ENCODE peak calls at places on chromosome 22, in seven cellular contexts. One of them, this sample, is unnamed.

GRCh38 chr22:49296561-49296960 is 531.1 kb downstream of the BRD1 start:
- DNase-seq in HFF-Myc: no peak
- DNase-seq in WTC11: no peak
- DNase-seq in A549: no peak
- DNase-seq in natural killer cell: no peak
- DNase-seq in thyroid gland: no peak
- DNase-seq in mucosa of descending colon: no peak
- DNase-seq in this sample: no peak

GRCh38 chr22:41217553-41218157 is 12.5 kb downstream of the L3MBTL2 start:
- DNase-seq in WTC11: peak; percentile 52
- DNase-seq in thyroid gland: no peak
- DNase-seq in HFF-Myc: no peak
- DNase-seq in A549: no peak
- DNase-seq in natural killer cell: no peak
- DNase-seq in mucosa of descending colon: peak; percentile 47
- DNase-seq in this sample: peak; percentile 38

GRCh38 chr22:30421695-30422480 is 3.7 kb upstream of the MTFP1 start:
- DNase-seq in thyroid gland: no peak
- DNase-seq in natural killer cell: no peak
- DNase-seq in HFF-Myc: no peak
- DNase-seq in WTC11: no peak
- DNase-seq in mucosa of descending colon: no peak
- DNase-seq in A549: no peak
- DNase-seq in this sample: no peak

GRCh38 chr22:22398530-22399327 is 109.8 kb downstream of the ZNF280B start:
- DNase-seq in A549: no peak
- DNase-seq in mucosa of descending colon: no peak
- DNase-seq in thyroid gland: no peak
- DNase-seq in natural killer cell: no peak
- DNase-seq in HFF-Myc: no peak
- DNase-seq in WTC11: no peak
- DNase-seq in this sample: no peak

GRCh38 chr22:50165438-50166123 is 5.0 kb upstream of the PANX2 start:
- DNase-seq in WTC11: no peak
- DNase-seq in mucosa of descending colon: no peak
- DNase-seq in HFF-Myc: no peak
- DNase-seq in A549: no peak
- DNase-seq in thyroid gland: no peak
- DNase-seq in natural killer cell: no peak
- DNase-seq in this sample: no peak

GRCh38 chr22:39627865-39628562 is 57.5 kb downstream of the CACNA1I start:
- DNase-seq in thyroid gland: no peak
- DNase-seq in natural killer cell: no peak
- DNase-seq in A549: no peak
- DNase-seq in WTC11: no peak
- DNase-seq in HFF-Myc: no peak
- DNase-seq in mucosa of descending colon: no peak
- DNase-seq in this sample: no peak

GRCh38 chr22:48270731-48271130 is 1508.3 kb downstream of the TBC1D22A start:
- DNase-seq in mucosa of descending colon: no peak
- DNase-seq in thyroid gland: no peak
- DNase-seq in A549: no peak
- DNase-seq in WTC11: no peak
- DNase-seq in natural killer cell: no peak
- DNase-seq in HFF-Myc: no peak
- DNase-seq in this sample: no peak

GRCh38 chr22:38549106-38549884 is 20.7 kb downstream of the DMC1 start:
- DNase-seq in WTC11: no peak
- DNase-seq in natural killer cell: no peak
- DNase-seq in HFF-Myc: no peak
- DNase-seq in A549: no peak
- DNase-seq in thyroid gland: no peak
- DNase-seq in mucosa of descending colon: no peak
- DNase-seq in this sample: no peak

GRCh38 chr22:29345932-29346331 is 30.4 kb upstream of the RASL10A start:
- DNase-seq in HFF-Myc: no peak
- DNase-seq in natural killer cell: no peak
- DNase-seq in mucosa of descending colon: no peak
- DNase-seq in WTC11: no peak
- DNase-seq in A549: no peak
- DNase-seq in thyroid gland: no peak
- DNase-seq in this sample: no peak

GRCh38 chr22:45120931-45121330 is 42.8 kb upstream of the NUP50 start:
- DNase-seq in natural killer cell: no peak
- DNase-seq in thyroid gland: no peak
- DNase-seq in HFF-Myc: no peak
- DNase-seq in WTC11: no peak
- DNase-seq in mucosa of descending colon: no peak
- DNase-seq in A549: no peak
- DNase-seq in this sample: no peak

GRCh38 chr22:49847751-49848689 is 5.6 kb upstream of the ZBED4 start:
- DNase-seq in thyroid gland: no peak
- DNase-seq in HFF-Myc: no peak
- DNase-seq in mucosa of descending colon: peak; percentile 55
- DNase-seq in WTC11: no peak
- DNase-seq in natural killer cell: no peak
- DNase-seq in A549: no peak
- DNase-seq in this sample: no peak

GRCh38 chr22:50528682-50529415 is 963 bp downstream of the TYMP start:
- DNase-seq in WTC11: no peak
- DNase-seq in HFF-Myc: no peak
- DNase-seq in A549: no peak
- DNase-seq in mucosa of descending colon: no peak
- DNase-seq in natural killer cell: no peak
- DNase-seq in thyroid gland: peak; percentile 53
- DNase-seq in this sample: no peak

GRCh38 chr22:26124991-26125725 is 44.1 kb upstream of the SEZ6L start:
- DNase-seq in mucosa of descending colon: no peak
- DNase-seq in WTC11: no peak
- DNase-seq in HFF-Myc: no peak
- DNase-seq in A549: no peak
- DNase-seq in natural killer cell: no peak
- DNase-seq in thyroid gland: no peak
- DNase-seq in this sample: no peak

GRCh38 chr22:42635531-42635930 is 4.9 kb downstream of the ATP5MGL start:
- DNase-seq in natural killer cell: no peak
- DNase-seq in A549: peak; percentile 44
- DNase-seq in mucosa of descending colon: no peak
- DNase-seq in WTC11: no peak
- DNase-seq in thyroid gland: no peak
- DNase-seq in HFF-Myc: no peak
- DNase-seq in this sample: peak; percentile 56

GRCh38 chr22:43262990-43263644 is 76.2 kb upstream of the TTLL12 start:
- DNase-seq in HFF-Myc: no peak
- DNase-seq in natural killer cell: peak; percentile 63
- DNase-seq in thyroid gland: peak; percentile 9
- DNase-seq in A549: no peak
- DNase-seq in mucosa of descending colon: peak; percentile 56
- DNase-seq in WTC11: no peak
- DNase-seq in this sample: no peak

GRCh38 chr22:49046546-49047305 is 780.9 kb downstream of the BRD1 start:
- DNase-seq in A549: peak; percentile 50
- DNase-seq in HFF-Myc: no peak
- DNase-seq in mucosa of descending colon: peak; percentile 39
- DNase-seq in natural killer cell: no peak
- DNase-seq in thyroid gland: no peak
- DNase-seq in WTC11: peak; percentile 90
- DNase-seq in this sample: no peak

GRCh38 chr22:45262931-45263789 is 21.6 kb upstream of the UPK3A start:
- DNase-seq in natural killer cell: no peak
- DNase-seq in HFF-Myc: no peak
- DNase-seq in thyroid gland: peak; percentile 79
- DNase-seq in WTC11: no peak
- DNase-seq in mucosa of descending colon: no peak
- DNase-seq in A549: no peak
- DNase-seq in this sample: no peak

GRCh38 chr22:19105867-19106802 is 16.1 kb downstream of the DGCR2 start:
- DNase-seq in thyroid gland: no peak
- DNase-seq in A549: peak; percentile 18
- DNase-seq in HFF-Myc: no peak
- DNase-seq in natural killer cell: peak; percentile 25
- DNase-seq in mucosa of descending colon: no peak
- DNase-seq in WTC11: peak; percentile 45
- DNase-seq in this sample: no peak
- TF ChIP-seq CTCF in thyroid gland: no peak
- TF ChIP-seq CTCF in A549: no peak
- TF ChIP-seq CTCF in HFF-Myc: peak; percentile 24
- TF ChIP-seq CTCF in natural killer cell: no peak
- TF ChIP-seq CTCF in mucosa of descending colon: no peak
- TF ChIP-seq CTCF in WTC11: no peak
- TF ChIP-seq CTCF in this sample: no peak

DNA sequence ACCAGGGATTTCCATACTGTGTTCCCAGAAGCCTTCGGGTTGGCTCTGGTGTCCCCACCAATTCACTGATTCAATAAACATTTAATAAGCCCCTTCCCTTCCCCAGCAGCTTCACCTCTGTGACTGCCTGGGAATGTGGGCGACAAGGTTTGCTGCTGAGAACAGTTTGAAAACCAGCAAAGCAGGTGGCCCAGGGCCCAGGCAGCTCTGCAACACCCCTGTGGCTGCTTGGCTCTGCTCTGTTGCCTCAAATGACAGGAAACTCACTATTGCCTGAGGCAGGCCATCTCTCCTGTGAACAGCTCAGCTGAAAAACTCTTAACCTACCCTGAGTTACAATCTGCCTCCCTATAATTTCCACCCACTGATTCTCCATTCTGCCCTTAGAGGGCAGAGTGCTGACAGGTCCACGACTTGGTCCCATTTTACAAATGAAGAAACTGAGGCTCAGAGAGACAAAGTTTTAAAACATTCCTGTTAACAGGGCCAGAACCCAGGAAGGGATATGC is 10.5 kb downstream of the ADORA2A start:
- DNase-seq in thyroid gland: no peak
- DNase-seq in mucosa of descending colon: no peak
- DNase-seq in HFF-Myc: no peak
- DNase-seq in WTC11: no peak
- DNase-seq in natural killer cell: no peak
- DNase-seq in A549: no peak
- DNase-seq in this sample: no peak
- TF ChIP-seq CTCF in thyroid gland: no peak
- TF ChIP-seq CTCF in mucosa of descending colon: no peak
- TF ChIP-seq CTCF in HFF-Myc: peak; percentile 30
- TF ChIP-seq CTCF in WTC11: no peak
- TF ChIP-seq CTCF in natural killer cell: no peak
- TF ChIP-seq CTCF in A549: peak; percentile 11
- TF ChIP-seq CTCF in this sample: no peak

DNA sequence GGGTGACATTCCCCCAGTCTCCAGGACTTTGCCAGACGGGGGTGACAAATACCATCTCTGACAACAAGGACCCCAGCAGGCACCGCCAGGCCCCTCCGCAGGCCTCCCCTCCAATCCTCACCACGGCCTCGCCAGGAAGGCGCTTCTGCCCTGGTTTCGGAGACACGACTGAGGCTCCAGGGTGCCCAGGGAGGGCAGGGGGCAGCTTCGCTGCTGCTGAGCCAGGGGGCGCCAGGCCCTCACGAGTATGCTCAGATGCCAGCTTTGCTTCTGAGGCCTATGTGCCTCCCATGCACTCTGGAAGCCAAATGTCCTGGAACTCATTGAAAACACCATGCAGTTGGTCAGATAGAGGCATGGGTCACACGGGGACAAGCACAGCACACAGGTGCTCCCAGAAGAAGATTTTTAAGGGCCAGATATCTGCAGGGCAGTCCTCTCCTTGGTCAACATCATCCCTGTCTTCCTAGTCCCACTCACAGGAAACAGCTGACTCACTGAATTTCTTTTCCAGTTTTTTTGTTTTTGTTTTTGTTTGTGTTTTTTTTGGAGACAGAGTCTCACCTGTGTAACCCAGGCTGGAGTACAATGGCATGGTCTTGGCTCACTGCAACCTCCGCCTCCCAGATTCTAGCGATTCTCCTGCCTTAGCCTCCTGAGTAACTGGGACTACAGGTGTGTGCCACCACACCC is 19.9 kb downstream of the BID start:
- DNase-seq in natural killer cell: no peak
- DNase-seq in HFF-Myc: no peak
- DNase-seq in WTC11: peak; percentile 59
- DNase-seq in thyroid gland: no peak
- DNase-seq in A549: no peak
- DNase-seq in mucosa of descending colon: no peak
- DNase-seq in this sample: no peak
- TF ChIP-seq CTCF in natural killer cell: peak; percentile 14
- TF ChIP-seq CTCF in HFF-Myc: peak; percentile 22
- TF ChIP-seq CTCF in WTC11: peak; percentile 37
- TF ChIP-seq CTCF in thyroid gland: no peak
- TF ChIP-seq CTCF in A549: no peak
- TF ChIP-seq CTCF in mucosa of descending colon: no peak
- TF ChIP-seq CTCF in this sample: no peak

GRCh38 chr22:46754826-46755225 is 7.6 kb upstream of the TBC1D22A start:
- DNase-seq in WTC11: no peak
- DNase-seq in natural killer cell: no peak
- DNase-seq in thyroid gland: no peak
- DNase-seq in A549: no peak
- DNase-seq in HFF-Myc: no peak
- DNase-seq in mucosa of descending colon: no peak
- DNase-seq in this sample: no peak

GRCh38 chr22:46753761-46754109 is 8.7 kb upstream of the TBC1D22A start:
- DNase-seq in WTC11: no peak
- DNase-seq in thyroid gland: no peak
- DNase-seq in natural killer cell: no peak
- DNase-seq in mucosa of descending colon: no peak
- DNase-seq in A549: no peak
- DNase-seq in HFF-Myc: no peak
- DNase-seq in this sample: no peak

GRCh38 chr22:46753360-46753759 is 9.1 kb upstream of the TBC1D22A start:
- DNase-seq in A549: no peak
- DNase-seq in WTC11: no peak
- DNase-seq in natural killer cell: no peak
- DNase-seq in thyroid gland: no peak
- DNase-seq in mucosa of descending colon: no peak
- DNase-seq in HFF-Myc: no peak
- DNase-seq in this sample: no peak

GRCh38 chr22:46752911-46753310 is 9.5 kb upstream of the TBC1D22A start:
- DNase-seq in WTC11: no peak
- DNase-seq in mucosa of descending colon: peak; percentile 42
- DNase-seq in thyroid gland: no peak
- DNase-seq in natural killer cell: no peak
- DNase-seq in HFF-Myc: no peak
- DNase-seq in A549: no peak
- DNase-seq in this sample: no peak

DNA sequence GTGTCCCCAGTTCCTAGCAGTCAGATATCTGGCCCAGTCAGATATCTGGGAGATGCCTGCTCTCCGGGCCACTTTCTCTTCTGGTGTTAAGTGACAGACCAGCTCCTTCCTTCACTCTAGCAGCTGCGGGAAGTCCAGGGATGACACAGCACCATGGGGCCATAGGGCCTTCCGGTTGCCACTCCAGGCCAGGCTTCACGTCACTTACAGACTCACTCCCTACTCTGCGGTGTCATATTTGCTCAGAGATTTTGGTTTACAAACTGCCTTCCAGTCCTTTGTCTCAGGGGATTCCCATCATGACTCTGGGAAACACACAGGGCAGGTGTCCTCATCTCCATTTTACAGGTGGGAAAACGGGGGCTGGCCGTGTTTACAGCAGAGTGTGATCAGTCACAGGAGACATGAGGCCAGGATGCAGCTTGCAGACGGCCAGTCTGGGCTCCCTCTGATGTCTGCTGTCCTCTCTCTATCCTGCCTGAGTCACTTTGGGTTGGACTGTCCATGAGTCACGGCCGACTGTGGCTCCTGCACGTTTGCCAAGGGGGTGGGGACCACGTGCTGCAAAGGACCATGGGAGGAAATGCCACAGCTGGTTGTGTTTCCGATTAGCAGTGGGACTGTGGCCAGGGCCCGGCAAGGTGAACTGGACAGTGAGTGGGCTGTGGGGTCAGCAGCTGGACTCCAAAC is 8.2 kb upstream of the TBC1D22A start:
- DNase-seq in natural killer cell: peak; percentile 57
- DNase-seq in mucosa of descending colon: peak; percentile 92
- DNase-seq in WTC11: no peak
- DNase-seq in HFF-Myc: peak; percentile 94
- DNase-seq in thyroid gland: peak; percentile 79
- DNase-seq in A549: peak; percentile 90
- DNase-seq in this sample: peak; percentile 81
- TF ChIP-seq CTCF in natural killer cell: no peak
- TF ChIP-seq CTCF in mucosa of descending colon: no peak
- TF ChIP-seq CTCF in WTC11: no peak
- TF ChIP-seq CTCF in HFF-Myc: no peak
- TF ChIP-seq CTCF in thyroid gland: no peak
- TF ChIP-seq CTCF in A549: no peak
- TF ChIP-seq CTCF in this sample: no peak

This sample was measured in omental fat pad.